ENCODE peak calls at places on chromosome 12, in ten cellular contexts. One of them, this sample, is unnamed.

GRCh38 chr12:113697646-113698504 is 226.2 kb upstream of the LHX5 start:
- DNase-seq in H1: no peak
- DNase-seq in PC-3: peak; percentile 48
- DNase-seq in A673: no peak
- DNase-seq in MM.1S: no peak
- DNase-seq in astrocyte: no peak
- DNase-seq in fibroblast of lung: no peak
- DNase-seq in HepG2: no peak
- DNase-seq in neural progenitor cell: peak; percentile 31
- DNase-seq in GM23248: no peak
- DNase-seq in this sample: no peak

GRCh38 chr12:10641735-10642500 is 28.5 kb upstream of the MAGOHB start:
- DNase-seq in GM23248: peak; percentile 76
- DNase-seq in MM.1S: no peak
- DNase-seq in H1: no peak
- DNase-seq in fibroblast of lung: peak; percentile 56
- DNase-seq in neural progenitor cell: no peak
- DNase-seq in A673: no peak
- DNase-seq in astrocyte: peak; percentile 40
- DNase-seq in HepG2: no peak
- DNase-seq in PC-3: peak; percentile 61
- DNase-seq in this sample: no peak

GRCh38 chr12:113893221-113893620 is 72.9 kb downstream of the RBM19 start:
- DNase-seq in A673: no peak
- DNase-seq in GM23248: no peak
- DNase-seq in PC-3: no peak
- DNase-seq in astrocyte: no peak
- DNase-seq in HepG2: no peak
- DNase-seq in fibroblast of lung: no peak
- DNase-seq in H1: no peak
- DNase-seq in MM.1S: no peak
- DNase-seq in neural progenitor cell: no peak
- DNase-seq in this sample: no peak

GRCh38 chr12:15256760-15257159 is 35.5 kb upstream of the RERG start:
- DNase-seq in A673: no peak
- DNase-seq in PC-3: no peak
- DNase-seq in astrocyte: no peak
- DNase-seq in neural progenitor cell: no peak
- DNase-seq in GM23248: peak; percentile 61
- DNase-seq in HepG2: no peak
- DNase-seq in MM.1S: no peak
- DNase-seq in H1: no peak
- DNase-seq in fibroblast of lung: no peak
- DNase-seq in this sample: no peak

GRCh38 chr12:52372216-52373154 is 5.2 kb upstream of the KRT85 start:
- DNase-seq in PC-3: peak; percentile 88
- DNase-seq in astrocyte: peak; percentile 73
- DNase-seq in neural progenitor cell: peak; percentile 89
- DNase-seq in H1: peak; percentile 84
- DNase-seq in HepG2: peak; percentile 53
- DNase-seq in GM23248: peak; percentile 95
- DNase-seq in MM.1S: peak; percentile 52
- DNase-seq in A673: peak; percentile 76
- DNase-seq in fibroblast of lung: peak; percentile 83
- DNase-seq in this sample: no peak

GRCh38 chr12:24038211-24038997 is 88.9 kb upstream of the SOX5 start:
- DNase-seq in MM.1S: no peak
- DNase-seq in HepG2: peak; percentile 94
- DNase-seq in astrocyte: no peak
- DNase-seq in A673: no peak
- DNase-seq in GM23248: no peak
- DNase-seq in H1: no peak
- DNase-seq in PC-3: no peak
- DNase-seq in fibroblast of lung: no peak
- DNase-seq in neural progenitor cell: peak; percentile 17
- DNase-seq in this sample: no peak

GRCh38 chr12:114853003-114853529 is 169.1 kb upstream of the TBX3 start:
- DNase-seq in H1: no peak
- DNase-seq in neural progenitor cell: no peak
- DNase-seq in PC-3: no peak
- DNase-seq in A673: no peak
- DNase-seq in HepG2: no peak
- DNase-seq in fibroblast of lung: no peak
- DNase-seq in MM.1S: no peak
- DNase-seq in GM23248: no peak
- DNase-seq in astrocyte: no peak
- DNase-seq in this sample: no peak

GRCh38 chr12:64403708-64404469 is at the start of gene XPOT:
- DNase-seq in astrocyte: peak; percentile 95
- DNase-seq in PC-3: peak; percentile 98
- DNase-seq in MM.1S: peak; percentile 97
- DNase-seq in HepG2: peak; percentile 92
- DNase-seq in neural progenitor cell: peak; percentile 99
- DNase-seq in A673: peak; percentile 98
- DNase-seq in fibroblast of lung: peak; percentile 98
- DNase-seq in GM23248: peak; percentile 98
- DNase-seq in H1: peak; percentile 87
- DNase-seq in this sample: peak; percentile 76

GRCh38 chr12:13223176-13223806 is 26.8 kb downstream of the EMP1 start:
- DNase-seq in MM.1S: no peak
- DNase-seq in neural progenitor cell: no peak
- DNase-seq in PC-3: peak; percentile 94
- DNase-seq in HepG2: peak; percentile 55
- DNase-seq in A673: no peak
- DNase-seq in GM23248: peak; percentile 88
- DNase-seq in astrocyte: peak; percentile 67
- DNase-seq in fibroblast of lung: peak; percentile 75
- DNase-seq in H1: no peak
- DNase-seq in this sample: no peak

GRCh38 chr12:14913381-14913781 is 25.0 kb downstream of the ERP27 start:
- DNase-seq in fibroblast of lung: peak; percentile 19
- DNase-seq in HepG2: no peak
- DNase-seq in H1: no peak
- DNase-seq in GM23248: no peak
- DNase-seq in astrocyte: no peak
- DNase-seq in neural progenitor cell: no peak
- DNase-seq in MM.1S: no peak
- DNase-seq in A673: no peak
- DNase-seq in PC-3: peak; percentile 65
- DNase-seq in this sample: no peak

GRCh38 chr12:62597253-62597652 is 130.6 kb downstream of the MON2 start:
- DNase-seq in H1: no peak
- DNase-seq in PC-3: no peak
- DNase-seq in MM.1S: no peak
- DNase-seq in fibroblast of lung: no peak
- DNase-seq in A673: no peak
- DNase-seq in neural progenitor cell: no peak
- DNase-seq in GM23248: no peak
- DNase-seq in astrocyte: no peak
- DNase-seq in HepG2: no peak
- DNase-seq in this sample: no peak

GRCh38 chr12:62588916-62589315 is 122.3 kb downstream of the MON2 start:
- DNase-seq in neural progenitor cell: no peak
- DNase-seq in H1: no peak
- DNase-seq in fibroblast of lung: peak; percentile 69
- DNase-seq in PC-3: peak; percentile 58
- DNase-seq in astrocyte: peak; percentile 57
- DNase-seq in GM23248: peak; percentile 25
- DNase-seq in HepG2: peak; percentile 38
- DNase-seq in MM.1S: no peak
- DNase-seq in A673: no peak
- DNase-seq in this sample: no peak

GRCh38 chr12:62598846-62599245 is 132.2 kb downstream of the MON2 start:
- DNase-seq in A673: no peak
- DNase-seq in H1: no peak
- DNase-seq in MM.1S: no peak
- DNase-seq in GM23248: no peak
- DNase-seq in HepG2: no peak
- DNase-seq in fibroblast of lung: no peak
- DNase-seq in PC-3: peak; percentile 63
- DNase-seq in astrocyte: no peak
- DNase-seq in neural progenitor cell: no peak
- DNase-seq in this sample: no peak

GRCh38 chr12:62600038-62600437 is 133.4 kb downstream of the MON2 start:
- DNase-seq in MM.1S: no peak
- DNase-seq in astrocyte: no peak
- DNase-seq in H1: no peak
- DNase-seq in A673: peak; percentile 23
- DNase-seq in GM23248: peak; percentile 51
- DNase-seq in HepG2: no peak
- DNase-seq in PC-3: peak; percentile 35
- DNase-seq in fibroblast of lung: no peak
- DNase-seq in neural progenitor cell: no peak
- DNase-seq in this sample: no peak

GRCh38 chr12:62594771-62595170 is 128.1 kb downstream of the MON2 start:
- DNase-seq in fibroblast of lung: no peak
- DNase-seq in H1: no peak
- DNase-seq in A673: peak; percentile 86
- DNase-seq in MM.1S: no peak
- DNase-seq in GM23248: no peak
- DNase-seq in neural progenitor cell: no peak
- DNase-seq in astrocyte: no peak
- DNase-seq in HepG2: no peak
- DNase-seq in PC-3: no peak
- DNase-seq in this sample: no peak
- TF ChIP-seq EZH2 in fibroblast of lung: no peak
- TF ChIP-seq EZH2 in H1: no peak
- TF ChIP-seq EZH2 in A673: no peak
- TF ChIP-seq EZH2 in MM.1S: no peak
- TF ChIP-seq EZH2 in GM23248: no peak
- TF ChIP-seq EZH2 in neural progenitor cell: no peak
- TF ChIP-seq EZH2 in astrocyte: no peak
- TF ChIP-seq EZH2 in HepG2: no peak
- TF ChIP-seq EZH2 in PC-3: no peak
- TF ChIP-seq EZH2 in this sample: no peak

DNA sequence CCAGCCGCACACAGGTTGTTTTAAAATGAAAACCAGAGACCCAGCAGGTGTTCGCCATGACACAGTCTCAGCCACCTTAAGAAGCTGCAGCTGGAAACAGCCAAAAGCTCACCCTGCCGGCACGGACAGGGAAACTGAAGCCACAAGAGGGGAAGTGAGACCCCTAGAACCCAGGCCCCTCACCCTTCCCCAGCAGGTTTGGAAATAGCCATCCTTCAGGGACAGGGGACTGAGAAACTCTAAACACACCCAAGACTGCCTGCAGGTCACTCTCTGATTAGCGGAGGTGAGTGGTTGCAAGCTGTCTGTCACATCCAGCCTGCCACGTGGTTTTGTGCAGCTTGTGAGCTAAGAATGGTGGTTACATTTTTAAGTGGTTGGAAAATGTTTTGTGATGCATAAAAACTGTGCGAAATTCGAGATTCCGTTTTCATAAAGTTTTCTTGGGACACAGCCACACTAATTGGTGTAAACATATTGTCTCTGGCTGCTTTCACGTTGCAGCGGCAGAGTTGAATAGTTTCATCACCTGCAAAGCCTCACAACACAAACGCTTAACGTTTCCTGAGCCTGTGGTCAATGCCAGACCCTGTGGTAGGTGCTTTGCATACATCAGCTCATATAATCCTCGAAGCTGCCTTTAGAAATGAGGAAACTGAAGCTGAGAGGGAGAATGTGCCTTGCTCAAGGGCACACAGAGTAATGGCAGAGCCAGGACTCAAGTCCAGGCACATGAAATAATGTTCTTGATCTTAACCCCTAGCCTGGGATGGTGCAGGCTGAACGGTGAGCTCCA is 1.7 kb upstream of the SELPLG start:
- DNase-seq in A673: no peak
- DNase-seq in astrocyte: no peak
- DNase-seq in PC-3: no peak
- DNase-seq in H1: no peak
- DNase-seq in fibroblast of lung: peak; percentile 31
- DNase-seq in GM23248: no peak
- DNase-seq in neural progenitor cell: peak; percentile 33
- DNase-seq in HepG2: no peak
- DNase-seq in MM.1S: peak; percentile 98
- DNase-seq in this sample: no peak
- TF ChIP-seq EZH2 in A673: no peak
- TF ChIP-seq EZH2 in astrocyte: no peak
- TF ChIP-seq EZH2 in PC-3: no peak
- TF ChIP-seq EZH2 in H1: no peak
- TF ChIP-seq EZH2 in fibroblast of lung: no peak
- TF ChIP-seq EZH2 in GM23248: no peak
- TF ChIP-seq EZH2 in neural progenitor cell: no peak
- TF ChIP-seq EZH2 in HepG2: no peak
- TF ChIP-seq EZH2 in MM.1S: no peak
- TF ChIP-seq EZH2 in this sample: no peak

GRCh38 chr12:3200779-3201738 is 123.9 kb downstream of the TSPAN9 start:
- DNase-seq in astrocyte: no peak
- DNase-seq in H1: no peak
- DNase-seq in HepG2: no peak
- DNase-seq in neural progenitor cell: peak; percentile 66
- DNase-seq in fibroblast of lung: no peak
- DNase-seq in GM23248: no peak
- DNase-seq in MM.1S: no peak
- DNase-seq in PC-3: peak; percentile 8
- DNase-seq in A673: no peak
- DNase-seq in this sample: no peak
- TF ChIP-seq EZH2 in astrocyte: no peak
- TF ChIP-seq EZH2 in H1: no peak
- TF ChIP-seq EZH2 in HepG2: no peak
- TF ChIP-seq EZH2 in neural progenitor cell: peak; percentile 12
- TF ChIP-seq EZH2 in fibroblast of lung: peak; percentile 75
- TF ChIP-seq EZH2 in GM23248: no peak
- TF ChIP-seq EZH2 in MM.1S: no peak
- TF ChIP-seq EZH2 in PC-3: no peak
- TF ChIP-seq EZH2 in A673: no peak
- TF ChIP-seq EZH2 in this sample: no peak

GRCh38 chr12:123963829-123964228 is 8.8 kb downstream of the CCDC92 start:
- DNase-seq in A673: no peak
- DNase-seq in fibroblast of lung: no peak
- DNase-seq in MM.1S: no peak
- DNase-seq in neural progenitor cell: no peak
- DNase-seq in H1: no peak
- DNase-seq in PC-3: no peak
- DNase-seq in HepG2: no peak
- DNase-seq in astrocyte: no peak
- DNase-seq in GM23248: no peak
- DNase-seq in this sample: no peak

GRCh38 chr12:123965382-123965781 is 7.2 kb downstream of the CCDC92 start:
- DNase-seq in HepG2: no peak
- DNase-seq in MM.1S: no peak
- DNase-seq in H1: no peak
- DNase-seq in A673: no peak
- DNase-seq in neural progenitor cell: no peak
- DNase-seq in GM23248: no peak
- DNase-seq in PC-3: no peak
- DNase-seq in astrocyte: no peak
- DNase-seq in fibroblast of lung: no peak
- DNase-seq in this sample: no peak

GRCh38 chr12:123971449-123971769 is 1.2 kb downstream of the CCDC92 start:
- DNase-seq in HepG2: no peak
- DNase-seq in H1: no peak
- DNase-seq in GM23248: no peak
- DNase-seq in neural progenitor cell: no peak
- DNase-seq in astrocyte: no peak
- DNase-seq in fibroblast of lung: no peak
- DNase-seq in A673: no peak
- DNase-seq in MM.1S: no peak
- DNase-seq in PC-3: no peak
- DNase-seq in this sample: no peak

GRCh38 chr12:123966596-123966995 is 6.0 kb downstream of the CCDC92 start:
- DNase-seq in MM.1S: no peak
- DNase-seq in neural progenitor cell: no peak
- DNase-seq in fibroblast of lung: peak; percentile 80
- DNase-seq in GM23248: peak; percentile 91
- DNase-seq in HepG2: no peak
- DNase-seq in astrocyte: peak; percentile 76
- DNase-seq in A673: no peak
- DNase-seq in H1: no peak
- DNase-seq in PC-3: no peak
- DNase-seq in this sample: no peak

GRCh38 chr12:123967121-123967586 is 5.5 kb downstream of the CCDC92 start:
- DNase-seq in H1: no peak
- DNase-seq in fibroblast of lung: no peak
- DNase-seq in PC-3: no peak
- DNase-seq in MM.1S: no peak
- DNase-seq in neural progenitor cell: no peak
- DNase-seq in A673: no peak
- DNase-seq in astrocyte: no peak
- DNase-seq in HepG2: no peak
- DNase-seq in GM23248: no peak
- DNase-seq in this sample: no peak
- TF ChIP-seq EZH2 in H1: peak; percentile 26
- TF ChIP-seq EZH2 in fibroblast of lung: no peak
- TF ChIP-seq EZH2 in PC-3: no peak
- TF ChIP-seq EZH2 in MM.1S: no peak
- TF ChIP-seq EZH2 in neural progenitor cell: no peak
- TF ChIP-seq EZH2 in A673: no peak
- TF ChIP-seq EZH2 in astrocyte: no peak
- TF ChIP-seq EZH2 in HepG2: no peak
- TF ChIP-seq EZH2 in GM23248: no peak
- TF ChIP-seq EZH2 in this sample: no peak